ENCODE peak calls at places on chromosomes 4 and X, in ten cellular contexts. O is GM23338, B is transverse colon, J is H1, Z is suprapubic skin, P is endothelial cell of umbilical vein, S is GM12878, D is stomach, Q is breast epithelium, M is SK-N-SH. X is an unnamed sample.

GRCh38 chrX:154517101-154517781 is 1.2 kb upstream of the FAM3A start:
- DNase-seq in O (peak; percentile 21), B (peak; percentile 28), J (no peak), Z (no peak), P (no peak), S (no peak), D (no peak), Q (no peak), M (no peak), X (no peak)

GRCh38 chrX:100829730-100830129 is 9.5 kb downstream of the CSTF2 start:
- DNase-seq in O (no peak), B (no peak), J (no peak), Z (no peak), P (peak; percentile 28), S (peak; percentile 45), D (no peak), Q (no peak), M (no peak), X (no peak)

GRCh38 chr4:98467627-98468072 is 190.8 kb downstream of the TSPAN5 start:
- DNase-seq in O (peak; percentile 95), B (peak; percentile 81), J (peak; percentile 70), Z (peak; percentile 79), P (peak; percentile 86), S (no peak), D (peak; percentile 73), Q (peak; percentile 70), M (peak; percentile 74), X (peak; percentile 67)

GRCh38 chr4:1116837-1117236 is 3.5 kb upstream of the RNF212 start:
- DNase-seq in O (no peak), B (no peak), J (no peak), Z (no peak), P (no peak), S (no peak), D (no peak), Q (no peak), M (no peak), X (no peak)

GRCh38 chr4:81635747-81636146 is 164.0 kb upstream of the RASGEF1B start:
- DNase-seq in O (no peak), B (peak; percentile 80), J (no peak), Z (no peak), P (no peak), S (peak; percentile 31), D (peak; percentile 45), Q (no peak), M (no peak), X (no peak)

GRCh38 chr4:79396794-79397193 is 11.2 kb downstream of the GK2 start:
- DNase-seq in O (no peak), B (no peak), J (no peak), Z (no peak), P (no peak), S (no peak), D (no peak), Q (no peak), M (no peak), X (no peak)

GRCh38 chrX:41799661-41800060 is 75.7 kb downstream of the GPR82 start:
- DNase-seq in O (no peak), B (no peak), J (no peak), Z (no peak), P (no peak), S (no peak), D (no peak), Q (no peak), M (no peak), X (no peak)

GRCh38 chrX:155997436-155997835 is at the start of gene IL9R:
- DNase-seq in O (no peak), B (no peak), J (no peak), Z (no peak), P (no peak), S (peak; percentile 15), D (no peak), Q (no peak), M (no peak), X (no peak)

GRCh38 chrX:115134366-115134765 is 54.8 kb upstream of the RBMXL3 start:
- DNase-seq in O (no peak), B (no peak), J (no peak), Z (no peak), P (no peak), S (no peak), D (no peak), Q (no peak), M (no peak), X (no peak)

GRCh38 chrX:57286507-57287251 is at the start of gene FAAH2:
- DNase-seq in O (peak; percentile 74), B (peak; percentile 79), J (no peak), Z (no peak), P (peak; percentile 1), S (peak; percentile 23), D (peak; percentile 77), Q (peak; percentile 57), M (no peak), X (no peak)

GRCh38 chr4:24973471-24974251 is 57.1 kb downstream of the LGI2 start:
- DNase-seq in O (no peak), B (peak; percentile 44), J (no peak), Z (no peak), P (no peak), S (no peak), D (peak; percentile 31), Q (peak; percentile 58), M (no peak), X (no peak)

DNA sequence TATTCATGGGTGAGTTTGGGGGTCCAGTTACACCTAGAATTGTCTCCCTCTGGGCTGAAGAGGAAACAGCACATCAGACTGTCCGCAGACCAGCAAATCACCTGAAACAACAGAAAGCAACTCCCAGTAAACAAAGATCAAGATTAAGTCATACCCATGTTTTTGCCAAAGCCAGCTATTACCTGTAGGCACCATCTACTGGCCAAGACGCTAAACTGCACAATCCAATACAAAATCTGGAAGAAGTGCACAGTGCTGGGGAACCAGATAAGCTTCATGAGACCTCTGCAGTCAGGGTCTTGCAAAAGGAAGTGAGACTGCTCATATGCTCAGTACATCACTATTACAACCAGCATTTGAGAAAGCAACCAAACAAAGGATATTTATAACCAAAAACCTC is 157.5 kb upstream of the ITM2A start:
- DNase-seq in O (peak; percentile 18), B (no peak), J (no peak), Z (no peak), P (no peak), S (no peak), D (no peak), Q (no peak), M (no peak), X (no peak)
- TF ChIP-seq CTCF in O (peak; percentile 39), B (peak; percentile 9), J (no peak), Z (no peak), P (no peak), S (peak; percentile 49), D (no peak), Q (no peak), M (peak; percentile 37), X (peak; percentile 29)

GRCh38 chr4:40223343-40223742 is 26.5 kb downstream of the RHOH start:
- DNase-seq in O (no peak), B (no peak), J (no peak), Z (no peak), P (no peak), S (no peak), D (no peak), Q (no peak), M (no peak), X (no peak)

GRCh38 chr4:40228497-40229365 is 31.9 kb downstream of the RHOH start:
- DNase-seq in O (peak; percentile 74), B (no peak), J (no peak), Z (no peak), P (no peak), S (peak; percentile 77), D (no peak), Q (no peak), M (no peak), X (no peak)

GRCh38 chr4:40225497-40225896 is 28.7 kb downstream of the RHOH start:
- DNase-seq in O (no peak), B (no peak), J (no peak), Z (no peak), P (no peak), S (no peak), D (no peak), Q (no peak), M (no peak), X (no peak)

GRCh38 chr4:40231464-40231863 is 34.6 kb downstream of the RHOH start:
- DNase-seq in O (no peak), B (no peak), J (no peak), Z (no peak), P (no peak), S (no peak), D (no peak), Q (no peak), M (no peak), X (no peak)

GRCh38 chr4:40227284-40227683 is 30.5 kb downstream of the RHOH start:
- DNase-seq in O (no peak), B (no peak), J (no peak), Z (no peak), P (no peak), S (peak; percentile 77), D (no peak), Q (no peak), M (no peak), X (no peak)
- TF ChIP-seq POLR2AphosphoS5 in O (no peak), B (no peak), J (no peak), Z (no peak), P (no peak), S (peak; percentile 80), D (no peak), Q (no peak), M (no peak), X (no peak)

GRCh38 chr4:108382751-108383150 is 214.0 kb upstream of the LEF1 start:
- DNase-seq in O (no peak), B (no peak), J (no peak), Z (no peak), P (no peak), S (no peak), D (no peak), Q (no peak), M (no peak), X (no peak)

GRCh38 chr4:108385076-108385475 is 216.3 kb upstream of the LEF1 start:
- DNase-seq in O (no peak), B (no peak), J (no peak), Z (no peak), P (no peak), S (no peak), D (no peak), Q (no peak), M (no peak), X (no peak)

GRCh38 chr4:108383157-108383556 is 214.4 kb upstream of the LEF1 start:
- DNase-seq in O (no peak), B (no peak), J (no peak), Z (no peak), P (no peak), S (no peak), D (no peak), Q (no peak), M (no peak), X (no peak)

GRCh38 chr4:108384544-108384943 is 215.8 kb upstream of the LEF1 start:
- DNase-seq in O (no peak), B (no peak), J (no peak), Z (no peak), P (no peak), S (no peak), D (no peak), Q (no peak), M (no peak), X (no peak)
- TF ChIP-seq CTCF in O (no peak), B (no peak), J (no peak), Z (no peak), P (no peak), S (no peak), D (no peak), Q (no peak), M (no peak), X (no peak)

DNA sequence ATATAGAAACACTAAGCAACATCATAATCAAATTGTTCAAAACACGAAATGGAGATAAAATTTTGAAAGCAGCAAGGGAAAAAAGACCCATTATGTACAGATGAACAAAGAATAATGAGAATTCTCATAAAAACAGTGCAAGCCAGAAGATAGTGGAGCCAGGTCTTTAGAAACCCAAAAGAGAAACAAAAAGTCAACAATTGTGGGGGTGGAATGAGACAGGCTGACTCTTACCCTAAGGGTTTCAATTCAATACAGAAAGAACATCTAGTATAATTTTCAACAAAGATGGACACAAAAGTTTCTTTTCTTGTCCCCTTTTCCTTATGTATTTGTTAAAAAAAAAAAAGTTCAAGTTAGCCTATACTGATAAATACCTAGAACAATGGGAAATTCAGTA is 34.0 kb upstream of the MAGEB2 start:
- DNase-seq in O (no peak), B (no peak), J (no peak), Z (no peak), P (no peak), S (no peak), D (no peak), Q (no peak), M (no peak), X (no peak)
- TF ChIP-seq POLR2AphosphoS5 in O (no peak), B (no peak), J (no peak), Z (no peak), P (no peak), S (no peak), D (no peak), Q (no peak), M (no peak), X (no peak)